ENCODE peak calls at places on chromosomes 13 and 19, in six cellular contexts. C, G, R, D, U and T are unnamed samples.

GRCh38 chr13:75537401-75538365 is at the start of gene COMMD6:
- DNase-seq in C (peak), G (peak), R (peak), D (peak), U (peak), T (peak)

GRCh38 chr19:50477751-50478515 is 1.3 kb upstream of the GARIN5A start:
- DNase-seq in C (no peak), G (no peak), R (no peak), D (no peak), U (no peak), T (no peak)

GRCh38 chr19:29687897-29688728 is 22.9 kb downstream of the PLEKHF1 start:
- DNase-seq in C (no peak), G (no peak), R (no peak), D (no peak), U (no peak), T (no peak)

GRCh38 chr19:45250832-45251451 is at the start of gene MARK4:
- DNase-seq in C (peak), G (peak), R (peak), D (peak), U (peak), T (peak)

GRCh38 chr19:9075064-9075964 is 11.5 kb upstream of the OR1M1 start:
- DNase-seq in C (no peak), G (peak), R (peak), D (no peak), U (peak), T (peak)

GRCh38 chr13:99908129-99908805 is 63.3 kb downstream of the ZIC5 start:
- DNase-seq in C (no peak), G (peak), R (no peak), D (no peak), U (no peak), T (no peak)

GRCh38 chr19:5691205-5691929 is 1.3 kb downstream of the RPL36 start:
- DNase-seq in C (no peak), G (peak), R (peak), D (peak), U (peak), T (peak)

GRCh38 chr13:68056816-68057710 is 826.9 kb upstream of the PCDH9 start:
- DNase-seq in C (no peak), G (no peak), R (peak), D (no peak), U (peak), T (no peak)

GRCh38 chr19:57317503-57317902 is 2.8 kb upstream of the ZNF543 start:
- DNase-seq in C (no peak), G (peak), R (no peak), D (no peak), U (no peak), T (no peak)

GRCh38 chr13:113207890-113208423 is 512 bp downstream of the PCID2 start:
- DNase-seq in C (no peak), G (peak), R (peak), D (no peak), U (peak), T (no peak)

GRCh38 chr13:75669706-75670105 is 33.6 kb downstream of the LMO7 start:
- DNase-seq in C (no peak), G (no peak), R (no peak), D (no peak), U (no peak), T (no peak)

GRCh38 chr19:40907968-40908735 is 26.1 kb upstream of the CYP2A7 start:
- DNase-seq in C (peak), G (no peak), R (no peak), D (peak), U (no peak), T (no peak)

GRCh38 chr19:47225746-47226425 is 5.1 kb downstream of the BBC3 start:
- DNase-seq in C (peak), G (peak), R (peak), D (peak), U (peak), T (peak)

GRCh38 chr13:48400820-48401219 is 12.1 kb downstream of the LPAR6 start:
- DNase-seq in C (no peak), G (no peak), R (no peak), D (no peak), U (no peak), T (no peak)